ENCODE peak calls at places on chromosomes 2 and 18, in five cellular contexts. S is mesenchymal stem cell, B is H9, C is neuronal stem cell, R is H1. H is an unnamed sample.

GRCh38 chr2:217695033-217695520 is 307.7 kb downstream of the TNS1 start:
- DNase-seq in S (peak; percentile 99), B (no peak), C (no peak), R (no peak), H (peak; percentile 99)

GRCh38 chr2:54329482-54330225 is 73.6 kb upstream of the TSPYL6 start:
- DNase-seq in R (no peak), B (no peak), S (peak; percentile 69), C (no peak), H (no peak)

GRCh38 chr2:172957734-172958133 is 117.9 kb upstream of the MAP3K20 start:
- DNase-seq in B (no peak), R (no peak), S (no peak), C (no peak), H (no peak)

GRCh38 chr18:62549755-62550154 is 26.9 kb downstream of the ZCCHC2 start:
- DNase-seq in S (no peak), R (no peak), C (no peak), B (no peak), H (no peak)

GRCh38 chr18:40987581-40987980 is 967.5 kb upstream of the PIK3C3 start:
- DNase-seq in R (no peak), B (no peak), S (no peak), C (no peak), H (no peak)

GRCh38 chr2:160269803-160270570 is 69.9 kb upstream of the ITGB6 start:
- DNase-seq in B (peak; percentile 92), R (peak; percentile 85), C (peak; percentile 87), S (peak; percentile 93), H (peak; percentile 89)

GRCh38 chr2:238970553-238971081 is 122.7 kb downstream of the TWIST2 start:
- DNase-seq in S (peak; percentile 55), C (peak; percentile 50), R (peak; percentile 88), B (peak; percentile 89), H (peak; percentile 59)

GRCh38 chr18:75183524-75183923 is 25.4 kb downstream of the PTGR3 start:
- DNase-seq in S (no peak), B (no peak), R (no peak), C (no peak), H (peak; percentile 92)

GRCh38 chr2:54522624-54523281 is 66.6 kb downstream of the SPTBN1 start:
- DNase-seq in R (peak; percentile 68), S (peak; percentile 71), C (peak; percentile 35), B (peak; percentile 80), H (peak; percentile 92)

GRCh38 chr2:76330865-76331264 is 620.1 kb upstream of the GCFC2 start:
- DNase-seq in B (no peak), C (no peak), R (no peak), S (no peak), H (no peak)

GRCh38 chr18:27750014-27750413 is 426.9 kb downstream of the CDH2 start:
- DNase-seq in R (peak; percentile 67), B (peak; percentile 80), S (peak; percentile 77), C (peak; percentile 26), H (peak; percentile 74)

GRCh38 chr2:123513351-123513750 is 511.7 kb upstream of the CNTNAP5 start:
- DNase-seq in B (no peak), S (peak; percentile 34), R (no peak), C (no peak), H (peak; percentile 43)

GRCh38 chr2:127586136-127586535 is 50.7 kb downstream of the MYO7B start:
- DNase-seq in R (no peak), B (no peak), C (no peak), S (no peak), H (no peak)

GRCh38 chr18:39346916-39347315 is 1781.3 kb upstream of the CELF4 start:
- DNase-seq in C (no peak), S (no peak), R (no peak), B (no peak), H (no peak)

GRCh38 chr18:29737620-29738019 is 1304.9 kb downstream of the DSC3 start:
- DNase-seq in C (no peak), R (no peak), B (no peak), S (no peak), H (no peak)

GRCh38 chr2:118634876-118635275 is 212.6 kb downstream of the EN1 start:
- DNase-seq in B (no peak), R (no peak), C (no peak), S (no peak), H (no peak)

GRCh38 chr18:46297621-46298020 is 193.4 kb downstream of the HAUS1 start:
- DNase-seq in C (no peak), S (no peak), B (no peak), R (no peak), H (no peak)

GRCh38 chr2:290090-290722 is 2.3 kb upstream of the ALKAL2 start:
- DNase-seq in B (peak; percentile 78), C (peak; percentile 55), S (peak; percentile 81), R (peak; percentile 81), H (peak; percentile 78)

GRCh38 chr2:100744589-100744988 is 75.3 kb upstream of the NPAS2 start:
- DNase-seq in S (peak; percentile 68), B (no peak), R (no peak), C (no peak), H (peak; percentile 17)

GRCh38 chr2:7891312-7891711 is 790.5 kb upstream of the ID2 start:
- DNase-seq in B (peak; percentile 63), S (no peak), R (no peak), C (no peak), H (no peak)

GRCh38 chr2:404581-404980 is 116.7 kb upstream of the ALKAL2 start:
- DNase-seq in C (no peak), B (no peak), R (no peak), S (no peak), H (no peak)

GRCh38 chr2:75403991-75404428 is 156.7 kb downstream of the EVA1A start:
- DNase-seq in R (no peak), B (peak; percentile 38), S (peak; percentile 67), C (peak; percentile 45), H (peak; percentile 4)

GRCh38 chr2:222844323-222844722 is 16.5 kb upstream of the ACSL3 start:
- DNase-seq in B (no peak), S (peak; percentile 81), C (no peak), R (no peak), H (peak; percentile 39)

GRCh38 chr2:222038086-222038802 is 260.6 kb downstream of the PAX3 start:
- DNase-seq in B (no peak), C (no peak), R (no peak), S (peak; percentile 24), H (peak; percentile 50)

GRCh38 chr2:43898134-43898957 is 59.6 kb downstream of the ABCG8 start:
- DNase-seq in S (peak; percentile 29), R (no peak), B (no peak), C (no peak), H (no peak)

GRCh38 chr2:65320042-65320711 is 92.5 kb downstream of the ACTR2 start:
- DNase-seq in R (no peak), S (peak; percentile 96), B (no peak), C (no peak), H (peak; percentile 69)

DNA sequence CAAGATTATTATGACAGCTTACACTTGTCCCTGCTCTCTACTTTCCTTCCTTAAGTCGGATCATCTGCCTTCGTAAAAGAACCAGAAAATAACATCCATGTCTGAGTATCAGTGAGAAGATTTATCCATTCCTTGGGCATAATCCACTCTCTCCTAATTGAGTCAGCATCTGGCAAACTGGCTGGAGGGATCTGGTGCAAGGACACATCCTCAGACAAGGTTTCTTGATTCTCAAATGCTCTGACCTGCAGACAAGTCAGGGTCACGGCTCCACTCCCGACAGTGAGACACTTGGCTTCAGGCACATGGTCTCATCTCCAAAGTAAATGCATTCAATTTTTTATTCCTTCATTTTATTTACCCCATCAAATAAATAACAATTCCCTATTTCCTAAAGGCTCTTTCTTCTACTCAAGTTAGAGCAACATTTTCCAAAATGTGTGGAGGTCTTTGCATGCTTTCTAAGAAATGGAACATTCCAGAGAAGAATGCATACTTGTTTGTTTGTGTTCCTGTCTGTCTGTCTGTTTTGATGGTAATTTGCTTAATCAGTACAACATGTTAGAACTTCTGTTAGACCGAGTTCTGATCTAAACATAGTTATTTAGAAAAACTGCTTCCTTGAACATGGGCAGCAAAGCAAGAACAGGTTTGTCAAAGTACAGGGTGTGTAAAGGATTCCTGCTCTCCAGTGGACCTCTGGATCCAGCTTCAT is 246.9 kb downstream of the IRS1 start:
- DNase-seq in C (no peak), R (no peak), B (no peak), S (no peak), H (no peak)
- H3K23ac ChIP-seq in C (no peak overlapping the region), R (no peak overlapping the region), B (no peak overlapping the region), S (no peak overlapping the region), H (no peak overlapping the region)

DNA sequence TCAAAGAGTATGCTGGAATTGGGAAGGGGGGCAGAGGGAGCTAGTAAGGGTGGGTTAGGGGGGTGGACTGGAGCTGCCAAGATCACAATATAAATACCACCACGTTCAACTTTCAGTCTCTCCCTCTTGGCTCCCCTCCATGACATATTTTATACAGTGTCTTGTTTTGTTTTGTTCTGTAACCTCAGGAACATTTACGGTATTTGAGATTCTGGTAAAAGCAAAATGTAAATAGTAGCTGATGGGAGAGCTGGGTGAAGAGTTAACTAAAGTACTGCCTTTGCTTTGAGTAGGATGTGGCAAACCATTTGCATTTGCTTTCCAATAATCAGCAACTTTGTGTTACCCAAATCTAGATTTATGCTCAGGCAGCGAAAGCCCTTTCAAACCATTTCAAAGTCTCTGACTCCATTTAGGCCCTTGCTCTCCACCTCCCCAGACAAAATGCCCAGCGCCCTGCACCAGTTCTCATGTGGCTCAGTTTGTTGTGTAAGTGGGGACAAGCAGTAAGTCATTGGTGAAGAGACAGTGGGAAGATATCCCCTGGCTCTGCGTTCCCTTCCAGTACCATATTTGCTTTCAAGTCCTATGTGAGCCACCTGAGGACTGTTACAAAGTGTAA is 17.4 kb downstream of the IRS1 start:
- DNase-seq in R (no peak), B (no peak), C (no peak), S (peak; percentile 60), H (no peak)
- H4K91ac ChIP-seq in R (no peak overlapping the region), B (no peak overlapping the region), C (no peak overlapping the region), S (no peak overlapping the region), H (no peak overlapping the region)

DNA sequence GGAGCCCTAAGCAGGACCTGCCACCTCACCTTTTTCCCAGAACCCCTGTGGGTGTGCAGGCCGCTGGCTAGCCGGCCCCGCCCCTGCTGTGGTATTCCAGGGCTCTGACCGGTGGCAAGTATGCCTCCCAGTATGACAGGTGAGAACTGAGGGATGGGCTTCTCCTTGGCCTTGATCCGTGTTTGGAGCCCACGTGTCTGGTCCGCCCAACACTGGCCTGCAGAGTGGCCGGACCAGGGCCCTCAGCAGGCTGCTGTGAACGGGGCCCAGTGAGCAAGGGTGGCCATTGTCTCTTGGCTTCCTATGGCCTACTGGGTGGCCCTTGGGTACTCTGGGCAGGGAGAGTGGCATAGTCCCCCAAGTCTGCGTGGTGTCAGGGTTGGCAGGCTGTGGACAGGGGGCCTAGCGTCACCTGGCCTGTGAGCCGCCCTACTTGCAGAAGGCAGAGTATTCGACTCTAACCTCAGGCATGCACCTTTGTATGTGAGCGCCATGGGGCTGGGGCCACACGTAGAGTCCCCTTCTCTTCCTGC is 1.8 kb downstream of the RNPEPL1 start:
- DNase-seq in B (no peak), C (no peak), R (peak; percentile 40), S (no peak), H (no peak)
- H2BK12ac ChIP-seq in B (no peak overlapping the region), C (no peak overlapping the region), R (no peak overlapping the region), S (peak overlapping the region; percentile 34), H (no peak overlapping the region)

DNA sequence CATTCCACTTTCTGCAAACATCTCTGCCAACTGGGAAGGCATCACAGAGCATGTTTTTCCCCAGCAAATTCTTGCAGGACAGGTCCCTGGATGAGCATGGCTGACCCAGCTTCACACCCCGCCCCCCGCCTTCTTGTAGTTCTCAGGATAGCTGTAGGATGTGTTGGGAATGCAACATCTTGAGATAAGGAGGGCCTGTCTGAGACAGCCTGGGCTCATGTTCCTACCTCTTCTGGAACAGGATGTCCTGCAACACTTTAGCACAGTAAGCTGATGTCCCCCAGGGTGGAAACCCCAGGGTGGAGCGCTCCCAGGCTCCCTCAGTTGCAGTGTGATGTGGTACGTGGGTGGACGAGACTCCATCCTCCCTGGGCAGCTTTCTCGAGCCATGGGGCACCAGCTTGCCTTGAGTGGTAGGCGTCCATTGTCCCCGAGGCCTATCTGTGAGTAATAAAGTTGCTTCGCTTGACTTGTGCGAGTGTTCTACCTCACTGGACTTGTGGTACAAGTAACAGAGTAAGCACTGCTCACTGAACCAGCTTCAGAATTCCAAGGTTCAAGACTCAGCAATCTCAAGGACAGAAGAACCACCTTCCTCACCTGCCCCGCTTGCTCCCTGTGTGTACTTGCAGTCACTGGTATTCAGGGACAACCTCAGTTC is 48.6 kb downstream of the EMX1 start:
- DNase-seq in B (no peak), C (no peak), S (no peak), R (no peak), H (peak; percentile 81)
- H3K23ac ChIP-seq in B (no peak overlapping the region), C (no peak overlapping the region), S (no peak overlapping the region), R (no peak overlapping the region), H (no peak overlapping the region)